ENCODE peak calls at places on chromosome 2, in eight cellular contexts. S is dorsolateral prefrontal cortex; C is NCI-H345; N is stimulated activated CD4-positive, alpha-beta T cell treated with anti-CD3 and anti-CD28 coated beads, TNF-alpha, amount 100 ng/mL, for 4 hours; X is HFFc6; O is esophagus squamous epithelium; B is fibroblast of the aortic adventitia; A is caudate nucleus. U is an unnamed sample.

GRCh38 chr2:9474361-9475117 is at the start of gene IAH1:
- DNase-seq in O (no peak), X (peak), B (peak), A (peak), S (peak), N (peak), C (peak), U (peak)

GRCh38 chr2:240783819-240784621 is 36.0 kb downstream of the KIF1A start:
- DNase-seq in X (no peak), C (no peak), A (no peak), S (no peak), N (no peak), B (no peak), O (no peak), U (no peak)

GRCh38 chr2:158973511-158973956 is 5.1 kb downstream of the TANC1 start:
- DNase-seq in O (no peak), B (no peak), S (no peak), C (peak), A (no peak), N (no peak), X (no peak), U (no peak)

GRCh38 chr2:119255760-119256573 is 32.3 kb downstream of the STEAP3 start:
- DNase-seq in X (peak), B (peak), O (no peak), S (no peak), A (no peak), N (no peak), C (peak), U (peak)

GRCh38 chr2:112876971-112877361 is 34.0 kb upstream of the IL37 start:
- DNase-seq in N (no peak), S (no peak), B (peak), O (no peak), X (no peak), C (no peak), A (no peak), U (no peak)

GRCh38 chr2:161796192-161796591 is 172.0 kb downstream of the SLC4A10 start:
- DNase-seq in B (peak), O (no peak), A (no peak), C (peak), S (no peak), X (no peak), N (no peak), U (peak)

GRCh38 chr2:172098650-172099471 is 3.8 kb downstream of the DLX2 start:
- DNase-seq in B (peak), A (no peak), X (peak), O (no peak), C (no peak), S (no peak), N (no peak), U (peak)

GRCh38 chr2:36849265-36849664 is 117.1 kb downstream of the STRN start:
- DNase-seq in A (no peak), B (no peak), S (no peak), C (no peak), O (no peak), N (no peak), X (no peak), U (no peak)

GRCh38 chr2:27322301-27322765 is 564 bp downstream of the MPV17 start:
- DNase-seq in B (peak), A (no peak), S (no peak), O (no peak), C (no peak), N (no peak), X (no peak), U (peak)

GRCh38 chr2:166180951-166181812 is 53.4 kb upstream of the SCN1A start:
- DNase-seq in C (peak), X (peak), A (no peak), O (no peak), S (no peak), B (peak), N (no peak), U (peak)

GRCh38 chr2:202034249-202035088 is 814 bp downstream of the FZD7 start:
- DNase-seq in A (no peak), N (no peak), X (no peak), S (no peak), B (peak), O (no peak), C (peak), U (peak)

GRCh38 chr2:4827836-4828235 is 864.3 kb upstream of the SOX11 start:
- DNase-seq in A (no peak), S (no peak), C (no peak), O (no peak), N (no peak), X (no peak), B (no peak), U (no peak)

GRCh38 chr2:232432598-232433184 is 23.3 kb upstream of the ALPI start:
- DNase-seq in X (no peak), C (no peak), S (no peak), B (no peak), N (no peak), A (no peak), O (no peak), U (no peak)

GRCh38 chr2:227383687-227384086 is 4.1 kb downstream of the SCYGR1 start:
- DNase-seq in A (no peak), N (no peak), S (no peak), B (peak), C (no peak), X (no peak), O (no peak), U (no peak)

GRCh38 chr2:149160701-149161217 is 122.3 kb downstream of the LYPD6B start:
- DNase-seq in B (no peak), S (no peak), X (no peak), O (no peak), N (no peak), C (no peak), A (no peak), U (no peak)

GRCh38 chr2:45823723-45824206 is 172.3 kb downstream of the PRKCE start:
- DNase-seq in A (peak), N (no peak), X (no peak), S (peak), O (no peak), B (peak), C (peak), U (peak)

GRCh38 chr2:216113572-216113971 is 4.4 kb downstream of the XRCC5 start:
- DNase-seq in A (no peak), S (no peak), O (no peak), B (no peak), C (no peak), X (no peak), N (no peak), U (no peak)

GRCh38 chr2:5725794-5726463 is 33.7 kb downstream of the SOX11 start:
- DNase-seq in A (no peak), C (no peak), S (no peak), B (no peak), X (no peak), N (no peak), O (no peak), U (no peak)

GRCh38 chr2:56749152-56749752 is 565.5 kb downstream of the CCDC85A start:
- DNase-seq in B (peak), O (no peak), N (no peak), S (no peak), X (peak), C (peak), A (no peak), U (peak)

GRCh38 chr2:222756362-222756831 is 84.9 kb downstream of the MOGAT1 start:
- DNase-seq in C (no peak), N (no peak), X (no peak), A (no peak), O (no peak), B (no peak), S (no peak), U (no peak)

GRCh38 chr2:127324635-127325034 is 30.7 kb upstream of the ERCC3 start:
- DNase-seq in X (peak), O (no peak), B (peak), A (no peak), C (no peak), N (no peak), S (no peak), U (peak)

GRCh38 chr2:179031731-179032408 is 18.1 kb downstream of the CCDC141 start:
- DNase-seq in X (peak), C (no peak), B (peak), A (no peak), S (no peak), N (no peak), O (no peak), U (peak)

GRCh38 chr2:20599861-20600461 is 50.9 kb downstream of the HS1BP3 start:
- DNase-seq in O (no peak), B (no peak), X (no peak), A (peak), S (peak), C (no peak), N (no peak), U (no peak)

GRCh38 chr2:233934524-233934923 is 17.4 kb downstream of the TRPM8 start:
- DNase-seq in A (no peak), C (no peak), O (no peak), N (no peak), S (no peak), X (no peak), B (no peak), U (no peak)

GRCh38 chr2:32715391-32715841 is 87.6 kb downstream of the TTC27 start:
- DNase-seq in X (no peak), A (no peak), S (no peak), C (no peak), N (no peak), B (no peak), O (no peak), U (no peak)

GRCh38 chr2:171308280-171309054 is 125.3 kb downstream of the METTL8 start:
- DNase-seq in B (no peak), X (no peak), A (no peak), N (no peak), O (no peak), C (no peak), S (no peak), U (no peak)

GRCh38 chr2:13335862-13336535 is 619.3 kb downstream of the TRIB2 start:
- DNase-seq in N (no peak), O (no peak), C (no peak), S (no peak), B (no peak), X (no peak), A (no peak), U (no peak)

GRCh38 chr2:237431856-237432255 is 17.9 kb upstream of the COL6A3 start:
- DNase-seq in C (no peak), A (no peak), B (no peak), S (no peak), O (no peak), N (no peak), X (no peak), U (no peak)

GRCh38 chr2:158489366-158490112 is 32.8 kb downstream of the PKP4 start:
- DNase-seq in S (no peak), N (no peak), O (no peak), X (no peak), C (no peak), A (no peak), B (no peak), U (no peak)

GRCh38 chr2:241065355-241065803 is 36.7 kb downstream of the MTERF4 start:
- DNase-seq in A (no peak), C (no peak), O (no peak), S (no peak), X (no peak), N (no peak), B (no peak), U (no peak)

GRCh38 chr2:98822301-98823164 is 91.6 kb upstream of the MGAT4A start:
- DNase-seq in N (peak), B (no peak), A (no peak), O (no peak), C (no peak), X (no peak), S (no peak), U (peak)

GRCh38 chr2:25972049-25972823 is 10.1 kb downstream of the KIF3C start:
- DNase-seq in S (no peak), C (no peak), N (no peak), A (no peak), O (no peak), B (peak), X (no peak), U (no peak)

GRCh38 chr2:41965886-41966285 is 81.9 kb upstream of the PKDCC start:
- DNase-seq in C (no peak), B (peak), X (no peak), A (no peak), N (no peak), O (no peak), S (no peak), U (peak)

GRCh38 chr2:214126135-214126534 is 284.7 kb upstream of the VWC2L start:
- DNase-seq in N (no peak), C (no peak), X (peak), B (peak), A (no peak), S (no peak), O (no peak), U (no peak)

GRCh38 chr2:53473236-53473635 is 294.4 kb upstream of the CHAC2 start:
- DNase-seq in O (no peak), X (no peak), C (peak), N (no peak), S (no peak), A (no peak), B (no peak), U (no peak)

GRCh38 chr2:196131949-196132925 is 39.1 kb downstream of the STK17B start:
- DNase-seq in N (no peak), A (no peak), B (no peak), X (no peak), C (no peak), O (no peak), S (no peak), U (no peak)

GRCh38 chr2:46171441-46171953 is 125.7 kb upstream of the EPAS1 start:
- DNase-seq in C (peak), B (peak), A (no peak), N (no peak), O (no peak), X (peak), S (no peak), U (peak)

GRCh38 chr2:60565472-60565871 is 12.0 kb upstream of the BCL11A start:
- DNase-seq in A (no peak), X (no peak), C (peak), O (no peak), S (no peak), N (no peak), B (no peak), U (no peak)

GRCh38 chr2:53475320-53475719 is 292.3 kb upstream of the CHAC2 start:
- DNase-seq in X (peak), A (no peak), S (no peak), B (peak), N (no peak), O (no peak), C (no peak), U (peak)

GRCh38 chr2:85547089-85547858 is 8.3 kb downstream of the MAT2A start:
- DNase-seq in O (no peak), C (no peak), N (no peak), S (no peak), B (no peak), A (no peak), X (no peak), U (no peak)

U was measured in GM03348.